ENCODE peak calls at places on chromosomes 6 and 20, in four cellular contexts. One of them, this sample, is unnamed.

GRCh38 chr6:139508023-139508422 is 133.6 kb upstream of the CITED2 start:
- DNase-seq in H1: no peak
- DNase-seq in HepG2: peak; percentile 23
- DNase-seq in GM12878: no peak
- DNase-seq in this sample: no peak

GRCh38 chr6:55980627-55981211 is 105.3 kb upstream of the BMP5 start:
- DNase-seq in H1: no peak
- DNase-seq in GM12878: no peak
- DNase-seq in HepG2: peak; percentile 42
- DNase-seq in this sample: peak; percentile 18

GRCh38 chr6:163984446-163984936 is 570.0 kb downstream of the QKI start:
- DNase-seq in HepG2: no peak
- DNase-seq in H1: no peak
- DNase-seq in GM12878: peak; percentile 8
- DNase-seq in this sample: no peak

GRCh38 chr6:47595785-47596184 is 102.6 kb upstream of the ADGRF4 start:
- DNase-seq in GM12878: no peak
- DNase-seq in HepG2: no peak
- DNase-seq in H1: no peak
- DNase-seq in this sample: no peak

GRCh38 chr6:22929228-22929627 is 359.9 kb downstream of the HDGFL1 start:
- DNase-seq in GM12878: no peak
- DNase-seq in HepG2: no peak
- DNase-seq in H1: no peak
- DNase-seq in this sample: no peak

GRCh38 chr6:103672169-103672568 is 1187.5 kb downstream of the HACE1 start:
- DNase-seq in GM12878: no peak
- DNase-seq in H1: no peak
- DNase-seq in HepG2: no peak
- DNase-seq in this sample: no peak

GRCh38 chr6:112237644-112238043 is 16.7 kb downstream of the LAMA4 start:
- DNase-seq in H1: no peak
- DNase-seq in HepG2: no peak
- DNase-seq in GM12878: no peak
- DNase-seq in this sample: no peak

GRCh38 chr6:28142446-28142845 is 763 bp downstream of the ZKSCAN8 start:
- DNase-seq in HepG2: no peak
- DNase-seq in H1: no peak
- DNase-seq in GM12878: no peak
- DNase-seq in this sample: no peak

GRCh38 chr6:133132092-133132491 is 109.1 kb upstream of the EYA4 start:
- DNase-seq in GM12878: no peak
- DNase-seq in HepG2: no peak
- DNase-seq in H1: no peak
- DNase-seq in this sample: no peak

GRCh38 chr20:60352580-60352979 is 394.4 kb downstream of the CDH26 start:
- DNase-seq in HepG2: no peak
- DNase-seq in H1: no peak
- DNase-seq in GM12878: no peak
- DNase-seq in this sample: no peak

GRCh38 chr20:59075934-59076508 is 33.4 kb upstream of the PRELID3B start:
- DNase-seq in H1: no peak
- DNase-seq in GM12878: no peak
- DNase-seq in HepG2: no peak
- DNase-seq in this sample: no peak

GRCh38 chr6:54085526-54085925 is 25.7 kb upstream of the MLIP start:
- DNase-seq in HepG2: no peak
- DNase-seq in GM12878: no peak
- DNase-seq in H1: no peak
- DNase-seq in this sample: no peak

GRCh38 chr6:10556496-10557391 is 35.6 kb downstream of the GCNT2 start:
- DNase-seq in H1: no peak
- DNase-seq in HepG2: no peak
- DNase-seq in GM12878: no peak
- DNase-seq in this sample: no peak

GRCh38 chr6:157023958-157024357 is 246.8 kb downstream of the ARID1B start:
- DNase-seq in H1: no peak
- DNase-seq in HepG2: no peak
- DNase-seq in GM12878: no peak
- DNase-seq in this sample: no peak

GRCh38 chr20:62707981-62708521 is 585 bp upstream of the NTSR1 start:
- DNase-seq in HepG2: no peak
- DNase-seq in GM12878: no peak
- DNase-seq in H1: no peak
- DNase-seq in this sample: peak; percentile 27

GRCh38 chr6:42505377-42505702 is 53.6 kb upstream of the TRERF1 start:
- DNase-seq in HepG2: no peak
- DNase-seq in GM12878: no peak
- DNase-seq in H1: no peak
- DNase-seq in this sample: no peak

GRCh38 chr6:116888732-116889360 is 11.8 kb downstream of the RFX6 start:
- DNase-seq in GM12878: no peak
- DNase-seq in H1: no peak
- DNase-seq in HepG2: no peak
- DNase-seq in this sample: no peak

DNA sequence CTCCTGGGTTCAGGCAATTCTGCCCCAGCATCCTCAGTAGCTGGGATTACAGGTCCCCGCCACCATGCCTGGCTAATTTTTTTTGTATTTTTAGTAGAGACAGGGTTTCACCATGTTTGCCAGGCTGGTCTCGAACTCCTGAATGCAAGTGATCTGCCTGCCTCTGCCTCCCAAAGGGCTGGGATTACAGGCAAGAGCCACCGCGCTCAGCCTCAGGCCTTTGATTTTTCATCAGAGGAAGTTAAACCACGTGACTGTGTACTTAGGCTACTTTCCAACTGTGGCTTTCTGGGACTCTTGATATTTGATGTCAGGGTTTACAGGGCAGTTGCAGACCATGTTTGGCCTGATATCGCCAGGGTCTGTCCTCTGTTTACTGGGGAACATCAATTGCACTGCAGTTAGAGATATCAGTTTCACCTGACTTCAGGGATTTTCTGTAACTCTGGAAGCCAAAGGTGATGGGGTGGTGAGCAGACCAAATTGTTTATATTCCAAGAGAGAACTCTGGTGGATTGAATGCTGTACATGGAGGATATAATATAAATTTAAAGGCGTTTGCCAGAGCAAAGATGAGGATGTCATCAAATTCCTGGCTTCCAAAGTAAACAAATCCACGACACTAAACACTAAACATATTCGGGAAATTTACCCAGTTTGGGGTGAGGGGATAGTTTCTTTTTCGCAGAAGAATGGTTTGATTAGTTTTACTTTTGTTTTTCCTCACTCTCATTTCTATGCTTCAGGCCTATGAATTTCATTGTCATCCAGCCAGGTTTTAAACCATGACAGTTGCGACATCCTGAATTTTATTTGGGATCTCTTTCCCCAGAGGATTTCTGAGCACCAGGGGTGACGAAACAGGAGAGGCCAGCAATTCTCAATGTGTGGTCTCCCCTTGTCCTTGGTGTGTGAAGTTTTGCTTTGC is 4.2 kb downstream of the PSMF1 start:
- DNase-seq in H1: no peak
- DNase-seq in GM12878: no peak
- DNase-seq in HepG2: peak; percentile 99
- DNase-seq in this sample: no peak
- TF ChIP-seq SUZ12 in H1: no peak
- TF ChIP-seq SUZ12 in GM12878: no peak
- TF ChIP-seq SUZ12 in HepG2: no peak
- TF ChIP-seq SUZ12 in this sample: no peak

GRCh38 chr20:36467076-36467999 is 74.0 kb upstream of the MYL9 start:
- DNase-seq in HepG2: no peak
- DNase-seq in GM12878: no peak
- DNase-seq in H1: no peak
- DNase-seq in this sample: no peak

GRCh38 chr20:36463212-36464061 is 77.9 kb upstream of the MYL9 start:
- DNase-seq in H1: no peak
- DNase-seq in HepG2: no peak
- DNase-seq in GM12878: no peak
- DNase-seq in this sample: no peak

GRCh38 chr20:36465109-36466080 is 75.9 kb upstream of the MYL9 start:
- DNase-seq in GM12878: no peak
- DNase-seq in H1: no peak
- DNase-seq in HepG2: peak; percentile 66
- DNase-seq in this sample: peak; percentile 73

GRCh38 chr20:36468149-36469000 is 72.9 kb upstream of the MYL9 start:
- DNase-seq in GM12878: no peak
- DNase-seq in H1: no peak
- DNase-seq in HepG2: peak; percentile 85
- DNase-seq in this sample: no peak

GRCh38 chr20:36466089-36466488 is 75.2 kb upstream of the MYL9 start:
- DNase-seq in GM12878: no peak
- DNase-seq in H1: no peak
- DNase-seq in HepG2: no peak
- DNase-seq in this sample: no peak
- H3K9ac ChIP-seq in GM12878: peak overlapping the region; percentile 28
- H3K9ac ChIP-seq in H1: no peak overlapping the region
- H3K9ac ChIP-seq in HepG2: no peak overlapping the region
- H3K9ac ChIP-seq in this sample: no peak overlapping the region

GRCh38 chr6:8108031-8108660 is 5.8 kb upstream of the EEF1E1 start:
- DNase-seq in GM12878: no peak
- DNase-seq in H1: no peak
- DNase-seq in HepG2: peak; percentile 93
- DNase-seq in this sample: no peak
- TF ChIP-seq SUZ12 in GM12878: no peak
- TF ChIP-seq SUZ12 in H1: no peak
- TF ChIP-seq SUZ12 in HepG2: no peak
- TF ChIP-seq SUZ12 in this sample: no peak

GRCh38 chr20:64219730-64220129 is 35.8 kb upstream of the PCMTD2 start:
- DNase-seq in H1: no peak
- DNase-seq in HepG2: no peak
- DNase-seq in GM12878: no peak
- DNase-seq in this sample: no peak
- H3K9ac ChIP-seq in H1: no peak overlapping the region
- H3K9ac ChIP-seq in HepG2: no peak overlapping the region
- H3K9ac ChIP-seq in GM12878: no peak overlapping the region
- H3K9ac ChIP-seq in this sample: no peak overlapping the region

DNA sequence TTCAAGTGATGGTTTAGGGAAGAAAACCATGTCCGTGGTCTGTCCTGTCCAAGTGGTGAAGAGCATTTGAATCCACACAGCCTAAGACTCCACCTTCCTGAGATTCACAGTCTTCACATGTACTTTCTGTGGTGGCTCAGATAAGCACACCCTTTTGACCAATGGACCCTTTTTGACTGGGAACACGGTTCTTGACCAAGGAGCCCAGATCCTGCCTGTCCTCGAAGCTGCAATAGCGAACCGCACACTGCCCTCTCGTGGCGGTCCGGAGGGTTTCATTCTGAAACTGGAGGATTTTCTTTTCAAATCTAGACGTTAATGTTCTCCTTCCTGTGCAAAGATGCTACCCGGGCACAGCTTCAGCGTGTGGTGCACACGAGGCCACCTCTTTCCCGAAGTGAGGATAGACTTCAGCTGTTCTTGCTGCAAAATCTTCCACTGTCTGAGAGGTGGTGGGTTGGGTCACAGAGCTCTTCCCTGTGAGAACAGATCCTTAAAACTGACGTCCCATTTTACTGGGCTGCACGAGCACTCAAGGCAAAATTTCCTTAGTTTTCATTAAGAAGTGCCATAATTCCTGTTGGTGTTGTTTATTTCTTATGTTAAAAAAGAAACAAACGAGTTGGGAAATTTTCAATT is 90.5 kb downstream of the SYNJ2 start:
- DNase-seq in H1: peak; percentile 23
- DNase-seq in GM12878: peak; percentile 23
- DNase-seq in HepG2: peak; percentile 71
- DNase-seq in this sample: peak; percentile 27
- TF ChIP-seq SUZ12 in H1: no peak
- TF ChIP-seq SUZ12 in GM12878: no peak
- TF ChIP-seq SUZ12 in HepG2: no peak
- TF ChIP-seq SUZ12 in this sample: no peak

DNA sequence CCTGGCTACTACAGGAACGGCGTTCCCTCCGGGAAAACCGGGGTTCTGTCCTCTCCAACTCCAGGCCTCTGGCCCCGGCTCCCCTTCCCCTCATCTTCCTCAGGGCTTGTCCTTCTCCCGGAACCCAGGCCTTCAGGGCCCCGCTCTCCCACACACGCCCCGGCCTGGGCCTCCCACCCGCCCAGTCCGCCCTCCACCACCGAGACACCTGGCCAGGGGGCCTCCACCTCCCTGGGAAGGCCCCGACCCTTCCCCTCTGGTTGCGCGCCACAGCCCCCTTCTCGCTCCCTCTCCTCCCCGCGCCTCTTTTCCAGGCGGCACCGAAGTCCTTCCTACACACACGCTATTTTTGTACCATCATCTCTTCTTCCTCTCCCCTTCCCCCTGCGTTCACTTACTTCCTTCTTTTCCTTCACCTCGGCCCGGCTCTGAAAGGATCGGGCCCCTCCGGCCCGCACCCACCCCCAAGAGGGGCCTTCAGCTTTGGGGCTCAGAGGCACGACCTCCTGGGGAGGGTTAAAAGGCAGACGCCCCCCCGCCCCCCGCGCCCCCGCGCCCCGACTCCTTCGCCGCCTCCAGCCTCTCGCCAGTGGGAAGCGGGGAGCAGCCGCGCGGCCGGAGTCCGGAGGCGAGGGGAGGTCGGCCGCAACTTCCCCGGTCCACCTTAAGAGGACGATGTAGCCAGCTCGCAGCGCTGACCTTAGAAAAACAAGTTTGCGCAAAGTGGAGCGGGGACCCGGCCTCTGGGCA is 1.3 kb upstream of the SIRPA start:
- DNase-seq in GM12878: no peak
- DNase-seq in HepG2: peak; percentile 53
- DNase-seq in H1: no peak
- DNase-seq in this sample: peak; percentile 48
- H3K9ac ChIP-seq in GM12878: peak overlapping the region; percentile 40
- H3K9ac ChIP-seq in HepG2: peak overlapping the region; percentile 57
- H3K9ac ChIP-seq in H1: no peak overlapping the region
- H3K9ac ChIP-seq in this sample: peak overlapping the region; percentile 56

GRCh38 chr6:159983641-159984080 is 14.8 kb downstream of the IGF2R start:
- DNase-seq in H1: no peak
- DNase-seq in HepG2: no peak
- DNase-seq in GM12878: no peak
- DNase-seq in this sample: no peak
- TF ChIP-seq SUZ12 in H1: no peak
- TF ChIP-seq SUZ12 in HepG2: no peak
- TF ChIP-seq SUZ12 in GM12878: no peak
- TF ChIP-seq SUZ12 in this sample: no peak

GRCh38 chr6:166279393-166279679 is 28.9 kb downstream of the PRR18 start:
- DNase-seq in HepG2: no peak
- DNase-seq in GM12878: no peak
- DNase-seq in H1: no peak
- DNase-seq in this sample: no peak

GRCh38 chr6:166281104-166281503 is 27.1 kb downstream of the PRR18 start:
- DNase-seq in HepG2: no peak
- DNase-seq in H1: no peak
- DNase-seq in GM12878: no peak
- DNase-seq in this sample: no peak

GRCh38 chr6:166277892-166278578 is 30.2 kb downstream of the PRR18 start:
- DNase-seq in GM12878: peak; percentile 59
- DNase-seq in HepG2: no peak
- DNase-seq in H1: no peak
- DNase-seq in this sample: no peak

GRCh38 chr6:166277021-166277420 is 31.2 kb downstream of the PRR18 start:
- DNase-seq in HepG2: no peak
- DNase-seq in H1: no peak
- DNase-seq in GM12878: no peak
- DNase-seq in this sample: no peak

GRCh38 chr6:166278579-166279392 is 29.4 kb downstream of the PRR18 start:
- DNase-seq in GM12878: no peak
- DNase-seq in H1: no peak
- DNase-seq in HepG2: no peak
- DNase-seq in this sample: no peak
- H3K9ac ChIP-seq in GM12878: no peak overlapping the region
- H3K9ac ChIP-seq in H1: no peak overlapping the region
- H3K9ac ChIP-seq in HepG2: no peak overlapping the region
- H3K9ac ChIP-seq in this sample: no peak overlapping the region